ENCODE peak calls at places on chromosomes 6 and 20, in seven cellular contexts. Y is adrenal gland, V is fibroblast of pulmonary artery, N is fibroblast of lung, Z is tibial artery, I is choroid plexus epithelial cell, B is GM23338. J is an unnamed sample.

GRCh38 chr6:37982320-37982719 is 162.8 kb downstream of the ZFAND3 start:
- DNase-seq in V (no peak), N (no peak), Z (no peak), I (no peak), B (no peak), Y (no peak), J (no peak)

GRCh38 chr20:50824137-50824536 is 29.3 kb downstream of the BCAS4 start:
- DNase-seq in Z (peak), N (peak), B (no peak), Y (peak), V (peak), I (peak), J (peak)

GRCh38 chr6:106693343-106693742 is 64.0 kb downstream of the QRSL1 start:
- DNase-seq in B (no peak), Z (no peak), V (no peak), I (no peak), N (no peak), Y (no peak), J (no peak)

GRCh38 chr20:5971203-5971602 is 20.8 kb downstream of the MCM8 start:
- DNase-seq in Z (no peak), Y (no peak), B (peak), I (no peak), N (no peak), V (no peak), J (no peak)

GRCh38 chr6:30720738-30721197 is 616 bp downstream of the TUBB start:
- DNase-seq in B (peak), Y (peak), N (peak), Z (peak), V (peak), I (peak), J (no peak)

GRCh38 chr20:20832715-20833114 is 120.3 kb upstream of the RALGAPA2 start:
- DNase-seq in N (no peak), B (peak), Y (no peak), Z (no peak), I (no peak), V (no peak), J (no peak)

GRCh38 chr20:23868321-23868720 is 11.2 kb downstream of the CST5 start:
- DNase-seq in V (no peak), I (no peak), Y (no peak), Z (no peak), B (peak), N (no peak), J (no peak)

GRCh38 chr20:34693414-34693813 is 10.7 kb upstream of the TP53INP2 start:
- DNase-seq in I (no peak), V (no peak), N (no peak), B (no peak), Y (peak), Z (no peak), J (no peak)

GRCh38 chr6:10141756-10142443 is 273.0 kb downstream of the TFAP2A start:
- DNase-seq in N (no peak), V (no peak), I (peak), B (no peak), Z (no peak), Y (no peak), J (no peak)

GRCh38 chr6:113184291-113184690 is 672.9 kb upstream of the MARCKS start:
- DNase-seq in Z (no peak), B (no peak), I (peak), N (peak), V (peak), Y (no peak), J (peak)

GRCh38 chr20:64129146-64129782 is 21.9 kb upstream of the NPBWR2 start:
- DNase-seq in N (no peak), Z (no peak), B (no peak), V (no peak), Y (peak), I (no peak), J (no peak)

GRCh38 chr6:51021171-51021570 is 202.5 kb downstream of the TFAP2B start:
- DNase-seq in Y (no peak), B (no peak), V (no peak), I (no peak), Z (no peak), N (no peak), J (no peak)

GRCh38 chr20:53079883-53080282 is 107.7 kb downstream of the TSHZ2 start:
- DNase-seq in V (no peak), I (no peak), Y (no peak), Z (no peak), B (no peak), N (no peak), J (no peak)

GRCh38 chr6:149544646-149545257 is 1.1 kb downstream of the PPIL4 start:
- DNase-seq in I (peak), B (no peak), Z (no peak), V (no peak), N (no peak), Y (no peak), J (no peak)

GRCh38 chr6:145028144-145028818 is 707.0 kb downstream of the EPM2A start:
- DNase-seq in Y (no peak), B (peak), V (peak), Z (no peak), I (peak), N (peak), J (peak)

GRCh38 chr20:36547186-36548005 is 6.1 kb downstream of the MYL9 start:
- DNase-seq in B (no peak), Z (no peak), N (no peak), V (no peak), Y (no peak), I (no peak), J (no peak)

GRCh38 chr20:36546111-36546736 is 4.9 kb downstream of the MYL9 start:
- DNase-seq in Z (no peak), N (no peak), B (no peak), Y (no peak), I (no peak), V (no peak), J (no peak)

GRCh38 chr20:36549628-36549941 is 8.3 kb downstream of the MYL9 start:
- DNase-seq in N (no peak), V (no peak), Z (no peak), B (no peak), I (no peak), Y (no peak), J (no peak)

GRCh38 chr20:36548704-36549627 is 7.6 kb downstream of the MYL9 start:
- DNase-seq in B (no peak), Z (no peak), N (no peak), V (no peak), I (no peak), Y (no peak), J (no peak)

GRCh38 chr20:36548006-36548315 is 6.6 kb downstream of the MYL9 start:
- DNase-seq in N (no peak), V (no peak), Y (no peak), I (peak), Z (no peak), B (peak), J (no peak)
- TF ChIP-seq CTCF in N (no peak), V (peak), Y (peak), I (peak), Z (peak), B (peak), J (peak)

DNA sequence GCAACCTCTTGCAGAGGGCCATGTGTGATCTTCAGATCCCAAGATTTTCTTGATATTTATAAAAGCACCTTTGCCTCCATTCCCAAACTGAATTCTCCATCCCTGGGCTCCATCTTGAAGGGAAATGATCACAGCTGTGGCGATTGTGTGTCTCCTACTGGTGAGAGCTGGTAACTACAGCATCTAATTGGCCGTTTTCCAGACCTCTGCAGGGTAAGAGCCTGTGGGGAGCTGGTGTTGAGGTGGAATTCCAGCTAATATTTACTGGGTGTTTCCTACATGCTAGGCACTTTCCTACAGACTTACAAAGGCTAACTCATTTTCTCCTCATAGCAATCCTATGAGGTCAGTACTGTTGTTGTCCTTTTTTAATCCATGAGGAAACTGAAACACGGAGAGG is 59.2 kb upstream of the FNDC1 start:
- DNase-seq in I (peak), Y (no peak), V (peak), N (peak), B (peak), Z (no peak), J (peak)
- H3K4me3 ChIP-seq in I (no peak), Y (no peak), V (no peak), N (no peak), B (no peak), Z (no peak), J (no peak)

DNA sequence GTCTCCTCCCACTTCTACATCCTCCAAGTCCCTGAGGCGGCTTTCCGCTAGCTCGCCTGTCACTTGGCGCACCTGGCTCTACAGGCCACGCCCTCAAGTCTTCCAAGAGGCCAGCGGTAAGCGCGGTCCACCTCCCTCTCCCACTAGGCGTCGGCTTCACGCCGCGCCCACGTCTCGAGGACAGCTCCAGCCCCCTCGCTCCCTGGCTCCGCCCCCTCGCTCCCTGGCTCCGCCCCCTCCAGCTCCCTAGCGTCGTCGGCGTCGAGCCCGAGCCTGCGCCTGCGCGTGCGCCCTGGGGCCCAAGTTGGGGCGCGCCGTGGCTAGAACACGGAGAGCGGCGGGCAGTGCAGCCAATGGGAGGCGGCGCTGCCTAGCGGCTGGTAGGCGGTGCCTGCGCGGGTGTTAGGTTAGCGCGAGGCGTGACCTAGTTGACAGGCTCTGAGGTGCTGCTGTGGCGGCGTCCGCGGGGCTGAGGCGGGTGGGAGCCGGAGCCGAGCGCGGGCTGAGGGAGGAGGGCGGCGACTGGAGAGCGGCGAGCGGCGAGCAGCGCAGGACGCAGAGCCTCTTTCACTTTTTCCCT is at the start of gene MACROD2:
- DNase-seq in V (peak), N (peak), Y (peak), I (peak), Z (peak), B (peak), J (peak)
- TF ChIP-seq CTCF in V (no peak), N (no peak), Y (no peak), I (no peak), Z (peak), B (no peak), J (no peak)

GRCh38 chr6:36600564-36601146 is 6.5 kb downstream of the SRSF3 start:
- DNase-seq in V (no peak), I (no peak), Y (no peak), N (no peak), B (no peak), Z (no peak), J (no peak)
- H3K4me3 ChIP-seq in V (peak), I (peak), Y (no peak), N (no peak), B (no peak), Z (peak), J (no peak)

DNA sequence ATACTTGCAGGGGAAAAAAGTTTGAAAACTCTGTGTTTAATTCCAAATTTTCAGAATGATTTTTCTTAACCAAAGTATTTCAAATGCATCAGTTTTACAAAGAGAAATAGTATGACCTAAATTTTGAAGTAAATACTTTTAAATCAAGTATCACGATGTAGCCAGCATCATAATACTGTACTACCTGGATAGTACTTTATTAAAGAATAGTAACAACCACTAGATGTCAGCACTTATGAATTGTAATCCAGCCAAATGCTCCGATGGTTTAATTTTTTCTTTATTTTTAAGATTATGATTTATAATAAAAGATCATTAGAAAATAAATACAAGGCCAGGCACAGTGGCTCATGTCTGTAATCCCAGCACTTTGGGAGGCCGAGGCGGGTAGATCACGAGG is 37.2 kb upstream of the HACE1 start:
- DNase-seq in Z (no peak), B (peak), I (peak), Y (no peak), V (peak), N (peak), J (peak)
- TF ChIP-seq CTCF in Z (no peak), B (peak), I (peak), Y (no peak), V (peak), N (no peak), J (peak)

GRCh38 chr6:16468991-16469615 is 230.7 kb downstream of the GMPR start:
- DNase-seq in B (no peak), Z (no peak), N (no peak), I (no peak), V (no peak), Y (no peak), J (no peak)

GRCh38 chr6:16466778-16467177 is 228.4 kb downstream of the GMPR start:
- DNase-seq in I (no peak), Y (no peak), Z (no peak), N (no peak), B (peak), V (no peak), J (no peak)

DNA sequence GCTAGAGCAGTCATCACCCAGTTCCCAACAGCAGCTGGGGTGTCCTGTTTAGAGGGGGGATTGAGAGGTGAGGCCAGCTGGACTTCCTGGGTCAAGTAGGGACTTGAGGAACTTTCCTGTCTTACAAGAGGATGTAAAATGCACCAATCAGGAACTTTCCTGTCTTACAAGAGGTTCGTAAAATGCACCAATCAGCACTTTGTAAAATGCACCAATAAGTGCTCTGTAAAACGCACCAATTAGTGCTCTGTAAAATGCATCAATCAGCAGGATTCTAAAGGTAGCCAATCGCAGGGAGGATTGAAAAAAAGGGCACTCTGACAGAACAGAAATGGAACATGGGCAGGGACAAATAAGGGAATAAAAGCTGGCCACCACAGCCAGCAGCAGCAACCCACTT is 225.7 kb downstream of the GMPR start:
- DNase-seq in Z (no peak), Y (no peak), V (no peak), N (no peak), I (no peak), B (no peak), J (no peak)
- H3K4me3 ChIP-seq in Z (no peak), Y (no peak), V (no peak), N (no peak), I (no peak), B (no peak), J (no peak)